ENCODE peak calls at places on chromosomes 2 and 18, in five cellular contexts. E, I, H, M and V are unnamed samples.

GRCh38 chr2:54090521-54091117 is 24.8 kb upstream of the ACYP2 start:
- DNase-seq in E (no peak), I (no peak), H (no peak), M (no peak), V (no peak)

GRCh38 chr2:206800501-206801416 is 35.4 kb downstream of the FASTKD2 start:
- DNase-seq in I (peak; percentile 18), H (peak; percentile 69), M (peak; percentile 53), E (peak; percentile 63), V (peak; percentile 65)

GRCh38 chr2:29336741-29337340 is 221.6 kb downstream of the CLIP4 start:
- DNase-seq in H (no peak), I (no peak), M (no peak), E (no peak), V (no peak)

GRCh38 chr18:57743008-57743407 is 60.1 kb downstream of the ATP8B1 start:
- DNase-seq in M (peak; percentile 94), H (no peak), I (no peak), E (no peak), V (no peak)

GRCh38 chr2:160415991-160416390 is 77.6 kb downstream of the RBMS1 start:
- DNase-seq in I (no peak), H (no peak), M (no peak), E (no peak), V (no peak)

GRCh38 chr2:241010531-241011295 is 12.3 kb downstream of the SNED1 start:
- DNase-seq in M (no peak), E (peak; percentile 38), I (peak; percentile 3), H (no peak), V (no peak)

GRCh38 chr2:229927817-229928321 is 5.6 kb downstream of the FBXO36 start:
- DNase-seq in I (no peak), H (no peak), E (no peak), M (no peak), V (no peak)

GRCh38 chr2:209525834-209526281 is 102.0 kb downstream of the MAP2 start:
- DNase-seq in M (peak; percentile 91), I (no peak), E (no peak), H (peak; percentile 63), V (peak; percentile 41)

GRCh38 chr2:99940963-99941362 is 201.4 kb downstream of the AFF3 start:
- DNase-seq in H (no peak), E (no peak), M (peak; percentile 48), I (no peak), V (no peak)

GRCh38 chr2:239758325-239758877 is 266.7 kb downstream of the NDUFA10 start:
- DNase-seq in I (no peak), H (no peak), E (no peak), M (peak; percentile 2), V (no peak)

GRCh38 chr18:29145993-29146539 is 969.1 kb upstream of the CDH2 start:
- DNase-seq in H (no peak), I (no peak), M (no peak), E (no peak), V (no peak)

GRCh38 chr2:70745276-70745675 is 22.7 kb downstream of the ADD2 start:
- DNase-seq in M (no peak), H (no peak), E (no peak), I (no peak), V (no peak)

GRCh38 chr18:79693561-79694205 is 14.1 kb downstream of the CTDP1 start:
- DNase-seq in E (no peak), M (no peak), H (no peak), I (no peak), V (no peak)

GRCh38 chr2:200189964-200190363 is 116.5 kb upstream of the SPATS2L start:
- DNase-seq in E (no peak), H (no peak), I (no peak), M (no peak), V (no peak)

GRCh38 chr2:236667526-236667925 is 97.9 kb downstream of the ACKR3 start:
- DNase-seq in M (no peak), H (no peak), E (no peak), I (no peak), V (no peak)

GRCh38 chr2:204293884-204294535 is 251.3 kb upstream of the PARD3B start:
- DNase-seq in M (no peak), E (peak; percentile 29), H (no peak), I (no peak), V (no peak)

GRCh38 chr2:228180126-228181097 is 1.1 kb downstream of the SPHKAP start:
- DNase-seq in E (peak; percentile 20), M (no peak), H (peak; percentile 63), I (no peak), V (no peak)

GRCh38 chr2:47091118-47091517 is 64.0 kb downstream of the STPG4 start:
- DNase-seq in E (no peak), M (no peak), I (no peak), H (no peak), V (no peak)

GRCh38 chr18:10312316-10313015 is 142.0 kb upstream of the APCDD1 start:
- DNase-seq in M (no peak), E (no peak), H (no peak), I (no peak), V (no peak)

GRCh38 chr2:54878182-54878581 is 154.7 kb downstream of the EML6 start:
- DNase-seq in H (no peak), I (no peak), M (no peak), E (no peak), V (no peak)

GRCh38 chr2:133602538-133602937 is 34.3 kb upstream of the NCKAP5 start:
- DNase-seq in E (no peak), I (no peak), H (no peak), M (no peak), V (no peak)

GRCh38 chr18:73979742-73980141 is 167.9 kb downstream of the FBXO15 start:
- DNase-seq in I (no peak), H (no peak), E (no peak), M (no peak), V (no peak)

GRCh38 chr18:6482198-6482977 is 67.7 kb upstream of the L3MBTL4 start:
- DNase-seq in H (peak; percentile 10), E (peak; percentile 86), I (no peak), M (peak; percentile 26), V (peak; percentile 45)

GRCh38 chr2:230757476-230757875 is 44.8 kb downstream of the CAB39 start:
- DNase-seq in H (no peak), I (no peak), M (peak; percentile 68), E (no peak), V (no peak)

GRCh38 chr2:1686784-1687105 is 57.6 kb downstream of the PXDN start:
- DNase-seq in H (no peak), I (no peak), M (peak; percentile 9), E (no peak), V (no peak)

GRCh38 chr2:46297546-46298271 is 502 bp downstream of the EPAS1 start:
- DNase-seq in H (peak; percentile 84), M (peak; percentile 43), E (peak; percentile 52), I (peak; percentile 68), V (peak; percentile 77)

GRCh38 chr2:10097352-10098148 is 17.3 kb upstream of the CYS1 start:
- DNase-seq in M (peak; percentile 59), E (peak; percentile 89), H (peak; percentile 61), I (peak; percentile 26), V (peak; percentile 39)

GRCh38 chr18:44637210-44638051 is 43.3 kb upstream of the SETBP1 start:
- DNase-seq in M (peak; percentile 94), I (no peak), E (no peak), H (no peak), V (no peak)

GRCh38 chr2:28247326-28247725 is 145.3 kb upstream of the FOSL2 start:
- DNase-seq in I (no peak), M (no peak), H (no peak), E (no peak), V (no peak)

GRCh38 chr18:57943723-57944122 is 100.3 kb upstream of the NEDD4L start:
- DNase-seq in I (no peak), E (no peak), H (peak; percentile 38), M (no peak), V (peak; percentile 16)

GRCh38 chr2:222423632-222424280 is 587 bp upstream of the SGPP2 start:
- DNase-seq in M (peak; percentile 66), E (no peak), I (no peak), H (no peak), V (peak; percentile 45)

GRCh38 chr18:12376034-12376717 is 851 bp downstream of the AFG3L2 start:
- DNase-seq in I (no peak), E (no peak), M (no peak), H (peak; percentile 47), V (peak; percentile 36)

GRCh38 chr2:119157850-119158511 is 570 bp downstream of the C1QL2 start:
- DNase-seq in M (no peak), H (no peak), E (peak; percentile 52), I (no peak), V (no peak)